ENCODE peak calls at places on chromosome 3, in five cellular contexts. N is pancreas, Y is cardiac muscle cell, Z is progenitor cell of endocrine pancreas, B is fibroblast of mammary gland. I is an unnamed sample.

GRCh38 chr3:124360626-124361025 is 368.7 kb upstream of the ROPN1 start:
- DNase-seq in N (no peak), B (no peak), Y (no peak), Z (no peak), I (no peak)

GRCh38 chr3:128907706-128908445 is 28.5 kb downstream of the ACAD9 start:
- DNase-seq in Z (no peak), B (no peak), N (no peak), Y (no peak), I (no peak)

GRCh38 chr3:138124689-138125420 is 7.3 kb downstream of the A4GNT start:
- DNase-seq in N (no peak), B (peak), Y (no peak), Z (no peak), I (no peak)

GRCh38 chr3:44104668-44105321 is 136.9 kb upstream of the TOPAZ1 start:
- DNase-seq in Y (no peak), Z (no peak), B (peak), N (no peak), I (no peak)

GRCh38 chr3:178494376-178494775 is 41.9 kb upstream of the KCNMB2 start:
- DNase-seq in Z (no peak), B (no peak), Y (no peak), N (no peak), I (no peak)

GRCh38 chr3:179546814-179547241 is 15.9 kb upstream of the ACTL6A start:
- DNase-seq in Y (no peak), B (no peak), N (peak), Z (no peak), I (no peak)

GRCh38 chr3:154334973-154335420 is 10.7 kb upstream of the DHX36 start:
- DNase-seq in Z (no peak), N (no peak), Y (peak), B (peak), I (no peak)

GRCh38 chr3:159417761-159418160 is 570.9 kb upstream of the IL12A start:
- DNase-seq in Z (no peak), B (peak), N (no peak), Y (no peak), I (no peak)

GRCh38 chr3:184466413-184466960 is 86.6 kb downstream of the CHRD start:
- DNase-seq in B (peak), Y (peak), Z (no peak), N (no peak), I (peak)

GRCh38 chr3:124298951-124299350 is 307.0 kb upstream of the ROPN1 start:
- DNase-seq in N (no peak), Z (no peak), Y (no peak), B (no peak), I (no peak)

GRCh38 chr3:152149832-152150231 is 118.9 kb upstream of the MBNL1 start:
- DNase-seq in Y (no peak), N (no peak), Z (no peak), B (no peak), I (no peak)

GRCh38 chr3:195073866-195074860 is 196.8 kb downstream of the XXYLT1 start:
- DNase-seq in N (peak), Z (no peak), B (no peak), Y (no peak), I (peak)

GRCh38 chr3:113535898-113536297 is 3.5 kb downstream of the SIDT1 start:
- DNase-seq in N (no peak), Y (no peak), Z (no peak), B (no peak), I (no peak)

GRCh38 chr3:113533534-113533892 is 1.2 kb downstream of the SIDT1 start:
- DNase-seq in Z (no peak), N (no peak), Y (no peak), B (no peak), I (no peak)

GRCh38 chr3:113534365-113534764 is 2.0 kb downstream of the SIDT1 start:
- DNase-seq in Y (no peak), B (no peak), Z (no peak), N (no peak), I (no peak)

GRCh38 chr3:113531826-113532697 is at the start of gene SIDT1:
- DNase-seq in Z (no peak), N (peak), Y (peak), B (no peak), I (no peak)

GRCh38 chr3:113532698-113533533 is 561 bp downstream of the SIDT1 start:
- DNase-seq in Y (peak), B (no peak), N (peak), Z (peak), I (no peak)
- TF ChIP-seq CTCF in Y (peak), B (no peak), N (no peak), Z (no peak), I (no peak)

GRCh38 chr3:62211675-62212429 is 161.5 kb downstream of the FEZF2 start:
- DNase-seq in B (no peak), Z (no peak), Y (no peak), N (no peak), I (no peak)
- TF ChIP-seq CTCF in B (peak), Z (peak), Y (peak), N (no peak), I (no peak)

GRCh38 chr3:32147935-32148334 is 41.5 kb downstream of the GPD1L start:
- DNase-seq in N (no peak), Y (no peak), B (no peak), Z (no peak), I (no peak)
- TF ChIP-seq CTCF in N (no peak), Y (peak), B (no peak), Z (peak), I (no peak)

DNA sequence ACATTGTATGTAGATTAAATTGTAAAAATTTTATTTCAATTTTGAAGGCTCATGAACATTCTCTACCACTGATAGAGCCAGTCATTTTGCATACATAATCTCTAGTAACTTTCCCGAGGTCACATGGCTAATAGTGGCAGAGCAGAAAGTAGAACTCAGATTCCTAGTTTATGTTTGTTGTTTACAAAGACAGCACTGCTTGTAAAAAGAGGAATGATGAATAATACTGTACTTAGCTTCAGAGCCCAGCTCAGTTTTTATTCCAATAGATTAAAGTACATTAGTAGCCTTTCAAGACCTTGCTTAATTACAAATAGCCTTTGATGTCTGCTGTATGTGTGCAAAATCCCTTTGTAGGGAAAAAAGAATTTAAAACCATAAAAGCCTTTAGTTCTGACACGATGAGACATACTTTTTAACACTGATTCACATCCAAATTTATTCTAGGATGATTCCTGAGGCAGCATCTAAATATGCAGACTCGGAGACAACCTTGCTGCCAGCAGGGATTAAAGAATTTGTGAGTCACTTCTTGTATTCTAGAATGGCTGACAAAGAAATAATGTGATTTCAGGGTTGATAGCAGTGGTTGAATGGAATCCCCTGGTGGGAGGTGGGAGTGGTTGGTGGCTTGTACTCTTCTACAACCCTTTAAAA is 324.2 kb upstream of the TGFBR2 start:
- DNase-seq in N (no peak), Y (no peak), B (peak), Z (no peak), I (no peak)
- TF ChIP-seq CTCF in N (no peak), Y (no peak), B (no peak), Z (no peak), I (no peak)

DNA sequence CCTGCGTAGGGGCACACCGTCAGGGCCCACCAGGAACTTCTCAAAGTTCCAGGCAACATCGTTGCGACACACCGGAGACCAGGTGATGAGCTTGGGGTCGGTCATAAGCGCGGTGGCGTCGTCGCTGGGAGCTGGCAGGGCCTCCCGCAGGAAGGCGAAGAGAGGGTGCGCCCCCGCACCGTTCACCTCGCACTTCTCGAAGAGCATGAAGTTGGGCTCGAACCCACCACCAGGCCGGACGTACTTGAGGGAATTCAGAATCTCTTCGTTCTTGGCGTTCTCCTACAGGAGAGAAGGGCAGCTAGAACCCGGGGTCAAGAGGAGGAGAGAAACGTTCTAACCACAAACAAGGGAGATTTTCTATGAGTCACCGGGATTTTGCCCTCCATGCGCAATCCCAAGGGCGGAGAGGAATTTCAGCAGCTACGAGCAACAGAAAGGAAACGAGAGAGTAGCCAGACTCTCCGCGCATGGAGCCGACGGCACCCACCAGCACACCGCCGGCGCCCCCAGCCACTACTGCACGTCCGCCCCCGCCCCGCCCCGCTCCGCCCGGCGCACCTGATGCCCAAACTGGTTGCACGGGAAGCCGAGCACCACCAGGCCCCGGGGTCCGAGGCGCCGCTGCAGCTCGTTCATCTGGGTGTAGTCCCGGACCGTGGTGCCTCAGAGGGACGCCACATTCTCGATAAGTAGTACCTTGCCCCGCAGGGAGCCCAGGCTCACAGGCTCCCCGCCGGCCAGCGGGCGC is 512 bp downstream of the GPX1 start:
- DNase-seq in B (peak), N (peak), Y (peak), Z (no peak), I (peak)
- TF ChIP-seq CTCF in B (no peak), N (no peak), Y (no peak), Z (no peak), I (no peak)

GRCh38 chr3:51722362-51722761 is 15.5 kb downstream of the GRM2 start:
- DNase-seq in Z (no peak), B (no peak), N (no peak), Y (no peak), I (no peak)
- TF ChIP-seq CTCF in Z (no peak), B (no peak), N (no peak), Y (no peak), I (no peak)

GRCh38 chr3:172321035-172321434 is 127.2 kb downstream of the GHSR start:
- DNase-seq in Y (no peak), N (no peak), B (peak), Z (no peak), I (no peak)
- TF ChIP-seq CTCF in Y (no peak), N (no peak), B (no peak), Z (no peak), I (no peak)

DNA sequence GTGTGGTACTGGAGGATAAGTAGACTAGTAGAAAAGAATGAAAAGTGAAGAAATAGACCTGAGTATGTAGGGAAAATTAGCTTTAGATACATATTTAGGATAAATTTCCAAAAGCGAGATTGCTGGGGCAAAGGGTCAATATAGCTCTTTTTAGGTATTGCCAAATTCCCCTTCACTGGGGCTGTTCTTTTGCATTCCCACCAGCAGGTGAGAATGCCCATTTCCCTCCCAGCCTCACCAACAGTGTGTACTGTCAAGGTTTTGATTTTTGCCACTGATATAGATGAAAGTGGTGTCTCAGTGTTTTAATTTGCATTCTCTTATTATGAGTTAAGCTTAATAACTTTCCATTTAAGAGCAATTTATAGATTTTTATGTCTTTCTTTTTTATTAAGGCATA is 35.7 kb upstream of the BHLHE40 start:
- DNase-seq in Y (no peak), N (no peak), Z (no peak), B (no peak), I (no peak)
- TF ChIP-seq CTCF in Y (peak), N (no peak), Z (peak), B (peak), I (no peak)